ENCODE peak calls at places on chromosome 4, in six cellular contexts. One of them, this sample, is unnamed.

GRCh38 chr4:20251061-20251795 is 477 bp upstream of the SLIT2 start:
- DNase-seq in AG09309: no peak
- DNase-seq in CD4-positive, alpha-beta T cell: no peak
- DNase-seq in astrocyte of the spinal cord: peak
- DNase-seq in lower lobe of right lung: no peak
- DNase-seq in upper lobe of left lung: no peak
- DNase-seq in this sample: no peak

GRCh38 chr4:3784469-3785291 is 18.5 kb downstream of the ADRA2C start:
- DNase-seq in CD4-positive, alpha-beta T cell: no peak
- DNase-seq in AG09309: no peak
- DNase-seq in lower lobe of right lung: no peak
- DNase-seq in upper lobe of left lung: no peak
- DNase-seq in astrocyte of the spinal cord: no peak
- DNase-seq in this sample: no peak

GRCh38 chr4:68002906-68003305 is 39.6 kb upstream of the TMPRSS11A start:
- DNase-seq in upper lobe of left lung: no peak
- DNase-seq in lower lobe of right lung: no peak
- DNase-seq in CD4-positive, alpha-beta T cell: no peak
- DNase-seq in AG09309: no peak
- DNase-seq in astrocyte of the spinal cord: no peak
- DNase-seq in this sample: no peak

GRCh38 chr4:3792813-3793212 is 26.6 kb downstream of the ADRA2C start:
- DNase-seq in upper lobe of left lung: no peak
- DNase-seq in AG09309: no peak
- DNase-seq in astrocyte of the spinal cord: no peak
- DNase-seq in lower lobe of right lung: peak
- DNase-seq in CD4-positive, alpha-beta T cell: no peak
- DNase-seq in this sample: no peak

GRCh38 chr4:174631901-174632758 is 109.8 kb upstream of the HPGD start:
- DNase-seq in CD4-positive, alpha-beta T cell: no peak
- DNase-seq in astrocyte of the spinal cord: peak
- DNase-seq in upper lobe of left lung: no peak
- DNase-seq in lower lobe of right lung: no peak
- DNase-seq in AG09309: peak
- DNase-seq in this sample: no peak

GRCh38 chr4:73853718-73854473 is 800 bp downstream of the PF4V1 start:
- DNase-seq in upper lobe of left lung: no peak
- DNase-seq in lower lobe of right lung: no peak
- DNase-seq in AG09309: no peak
- DNase-seq in CD4-positive, alpha-beta T cell: no peak
- DNase-seq in astrocyte of the spinal cord: no peak
- DNase-seq in this sample: no peak

GRCh38 chr4:89411539-89411938 is 103.9 kb upstream of the GPRIN3 start:
- DNase-seq in lower lobe of right lung: no peak
- DNase-seq in CD4-positive, alpha-beta T cell: no peak
- DNase-seq in astrocyte of the spinal cord: no peak
- DNase-seq in AG09309: peak
- DNase-seq in upper lobe of left lung: no peak
- DNase-seq in this sample: no peak

GRCh38 chr4:180134116-180134866 is 2108.9 kb upstream of the TENM3 start:
- DNase-seq in lower lobe of right lung: no peak
- DNase-seq in upper lobe of left lung: no peak
- DNase-seq in AG09309: no peak
- DNase-seq in astrocyte of the spinal cord: peak
- DNase-seq in CD4-positive, alpha-beta T cell: no peak
- DNase-seq in this sample: peak

GRCh38 chr4:20428410-20429160 is 176.9 kb downstream of the SLIT2 start:
- DNase-seq in upper lobe of left lung: no peak
- DNase-seq in CD4-positive, alpha-beta T cell: no peak
- DNase-seq in AG09309: no peak
- DNase-seq in lower lobe of right lung: no peak
- DNase-seq in astrocyte of the spinal cord: peak
- DNase-seq in this sample: no peak

DNA sequence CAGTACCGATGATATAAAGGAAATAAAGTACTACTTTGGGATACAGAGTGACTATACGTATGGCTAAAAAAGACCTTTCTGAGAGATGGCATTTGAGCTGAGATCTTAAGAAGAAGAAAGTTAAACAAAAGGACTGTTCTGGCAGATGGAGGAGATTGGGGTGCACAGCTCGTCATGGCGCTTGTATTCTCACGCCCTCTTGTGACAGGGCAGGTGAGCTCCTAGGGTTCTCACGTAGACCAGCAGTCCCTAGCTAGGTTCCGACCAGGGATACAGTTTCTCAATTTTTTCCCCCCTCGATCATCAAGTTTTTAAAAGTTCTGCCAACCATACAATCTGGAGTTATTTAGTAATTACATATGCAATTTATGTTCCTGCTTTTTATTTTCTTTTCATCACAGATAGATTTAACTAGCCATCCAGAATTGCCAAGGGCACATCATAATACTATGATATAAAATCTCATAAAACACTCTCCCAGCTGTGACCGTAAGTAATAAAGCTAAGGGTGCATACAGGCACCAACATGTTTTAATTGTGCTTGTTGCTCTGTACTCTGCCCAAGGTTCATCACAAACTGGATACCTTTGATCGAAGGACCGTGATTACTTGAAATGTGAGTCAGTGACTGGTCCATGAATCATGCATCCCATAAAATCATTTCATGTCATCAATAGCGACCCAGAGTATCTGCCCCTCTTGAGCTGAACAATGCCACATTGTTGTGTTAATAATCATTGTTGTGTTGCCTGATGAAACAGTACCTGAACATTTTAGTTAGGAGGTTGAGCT is 69.4 kb upstream of the ZNF518B start:
- DNase-seq in lower lobe of right lung: no peak
- DNase-seq in AG09309: no peak
- DNase-seq in CD4-positive, alpha-beta T cell: no peak
- DNase-seq in astrocyte of the spinal cord: no peak
- DNase-seq in upper lobe of left lung: no peak
- DNase-seq in this sample: no peak
- TF ChIP-seq CTCF in lower lobe of right lung: no peak
- TF ChIP-seq CTCF in AG09309: no peak
- TF ChIP-seq CTCF in CD4-positive, alpha-beta T cell: no peak
- TF ChIP-seq CTCF in astrocyte of the spinal cord: no peak
- TF ChIP-seq CTCF in upper lobe of left lung: no peak
- TF ChIP-seq CTCF in this sample: no peak

DNA sequence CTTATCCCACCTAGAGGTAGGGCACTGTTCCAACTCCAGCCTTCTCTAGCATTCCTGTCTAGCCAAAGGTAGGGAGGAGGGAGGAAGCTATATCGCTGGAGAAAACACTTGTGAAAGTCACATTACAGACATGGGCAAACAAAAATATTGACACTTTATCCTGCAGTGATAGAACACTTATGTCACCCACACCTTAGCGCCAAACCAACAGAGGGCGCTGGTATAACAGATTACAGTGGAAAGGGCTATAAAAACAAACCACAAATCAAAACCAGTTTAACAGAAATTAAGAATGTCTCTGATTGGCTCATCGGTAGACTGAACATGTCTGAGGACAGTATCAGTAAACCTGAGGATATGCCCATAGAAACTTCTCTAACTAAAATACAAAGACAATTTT is 451.3 kb downstream of the TLL1 start:
- DNase-seq in lower lobe of right lung: no peak
- DNase-seq in astrocyte of the spinal cord: peak
- DNase-seq in upper lobe of left lung: no peak
- DNase-seq in CD4-positive, alpha-beta T cell: no peak
- DNase-seq in AG09309: no peak
- DNase-seq in this sample: no peak
- TF ChIP-seq CTCF in lower lobe of right lung: no peak
- TF ChIP-seq CTCF in astrocyte of the spinal cord: peak
- TF ChIP-seq CTCF in upper lobe of left lung: no peak
- TF ChIP-seq CTCF in CD4-positive, alpha-beta T cell: no peak
- TF ChIP-seq CTCF in AG09309: no peak
- TF ChIP-seq CTCF in this sample: no peak

DNA sequence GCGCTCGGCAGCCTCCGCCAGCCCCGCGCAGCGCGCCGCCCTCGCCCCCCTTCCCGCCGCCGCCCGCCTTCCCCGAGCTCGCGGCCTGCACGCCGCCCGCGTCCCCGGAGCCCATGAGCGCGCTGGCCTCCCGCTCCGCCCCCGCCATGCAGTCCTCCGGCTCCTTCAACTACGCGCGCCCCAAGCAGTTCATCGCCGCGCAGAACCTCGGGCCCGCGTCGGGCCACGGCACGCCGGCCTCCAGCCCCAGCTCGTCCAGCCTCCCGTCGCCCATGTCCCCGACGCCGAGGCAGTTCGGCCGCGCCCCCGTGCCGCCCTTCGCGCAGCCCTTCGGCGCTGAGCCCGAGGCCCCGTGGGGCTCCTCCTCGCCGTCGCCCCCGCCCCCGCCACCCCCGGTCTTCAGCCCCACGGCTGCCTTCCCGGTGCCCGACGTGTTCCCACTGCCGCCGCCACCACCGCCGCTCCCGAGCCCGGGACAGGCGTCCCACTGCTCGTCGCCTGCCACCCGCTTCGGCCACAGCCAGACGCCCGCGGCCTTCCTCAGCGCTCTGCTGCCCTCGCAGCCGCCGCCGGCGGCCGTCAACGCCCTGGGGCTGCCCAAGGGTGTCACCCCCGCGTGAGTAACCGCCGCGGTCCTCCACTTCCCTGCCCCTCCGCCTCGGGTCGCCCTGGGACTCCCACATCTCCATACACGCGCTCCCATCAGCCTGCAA is 132.1 kb downstream of the CBR4 start:
- DNase-seq in upper lobe of left lung: peak
- DNase-seq in lower lobe of right lung: peak
- DNase-seq in AG09309: no peak
- DNase-seq in CD4-positive, alpha-beta T cell: no peak
- DNase-seq in astrocyte of the spinal cord: no peak
- DNase-seq in this sample: peak
- TF ChIP-seq CTCF in upper lobe of left lung: no peak
- TF ChIP-seq CTCF in lower lobe of right lung: peak
- TF ChIP-seq CTCF in AG09309: no peak
- TF ChIP-seq CTCF in CD4-positive, alpha-beta T cell: no peak
- TF ChIP-seq CTCF in astrocyte of the spinal cord: no peak
- TF ChIP-seq CTCF in this sample: no peak

DNA sequence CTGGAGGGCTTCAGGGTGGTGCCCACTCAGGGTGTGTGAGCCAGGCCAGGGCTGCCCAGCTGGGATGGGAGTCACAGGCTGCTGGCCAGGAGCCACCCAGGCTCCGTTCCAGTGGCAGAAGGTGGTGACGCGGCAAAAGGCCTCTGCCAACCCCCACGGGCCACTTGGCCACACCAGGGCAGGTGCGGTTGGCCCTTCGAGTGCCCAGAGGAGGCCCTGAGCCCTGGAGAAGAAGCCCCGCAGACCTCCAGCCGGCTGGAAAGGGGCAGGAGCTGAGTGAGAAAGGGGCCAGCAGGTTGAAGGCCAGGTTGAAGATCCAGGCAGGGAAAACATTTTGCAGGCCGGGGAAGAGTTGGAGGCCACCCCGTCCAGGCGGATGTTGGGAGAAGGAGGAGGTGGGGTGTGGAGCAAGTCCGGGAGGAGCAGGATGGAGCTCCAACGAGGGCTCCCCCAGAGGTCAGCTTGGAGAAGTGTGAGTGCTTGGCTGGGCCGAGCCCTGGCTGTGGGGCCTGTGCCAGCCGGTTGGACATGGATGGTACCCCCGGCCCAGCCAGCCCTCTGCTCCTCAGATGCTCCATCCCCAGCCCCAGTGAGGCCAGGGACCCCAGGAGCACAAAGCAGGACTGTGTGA is 2.8 kb upstream of the CPLX1 start:
- DNase-seq in upper lobe of left lung: peak
- DNase-seq in AG09309: no peak
- DNase-seq in lower lobe of right lung: peak
- DNase-seq in CD4-positive, alpha-beta T cell: no peak
- DNase-seq in astrocyte of the spinal cord: no peak
- DNase-seq in this sample: no peak
- TF ChIP-seq CTCF in upper lobe of left lung: no peak
- TF ChIP-seq CTCF in AG09309: peak
- TF ChIP-seq CTCF in lower lobe of right lung: no peak
- TF ChIP-seq CTCF in CD4-positive, alpha-beta T cell: no peak
- TF ChIP-seq CTCF in astrocyte of the spinal cord: no peak
- TF ChIP-seq CTCF in this sample: no peak

GRCh38 chr4:126592088-126592487 is 1040.7 kb upstream of the INTU start:
- DNase-seq in astrocyte of the spinal cord: peak
- DNase-seq in CD4-positive, alpha-beta T cell: no peak
- DNase-seq in AG09309: no peak
- DNase-seq in upper lobe of left lung: no peak
- DNase-seq in lower lobe of right lung: no peak
- DNase-seq in this sample: no peak
- TF ChIP-seq CTCF in astrocyte of the spinal cord: peak
- TF ChIP-seq CTCF in CD4-positive, alpha-beta T cell: no peak
- TF ChIP-seq CTCF in AG09309: peak
- TF ChIP-seq CTCF in upper lobe of left lung: no peak
- TF ChIP-seq CTCF in lower lobe of right lung: peak
- TF ChIP-seq CTCF in this sample: peak

DNA sequence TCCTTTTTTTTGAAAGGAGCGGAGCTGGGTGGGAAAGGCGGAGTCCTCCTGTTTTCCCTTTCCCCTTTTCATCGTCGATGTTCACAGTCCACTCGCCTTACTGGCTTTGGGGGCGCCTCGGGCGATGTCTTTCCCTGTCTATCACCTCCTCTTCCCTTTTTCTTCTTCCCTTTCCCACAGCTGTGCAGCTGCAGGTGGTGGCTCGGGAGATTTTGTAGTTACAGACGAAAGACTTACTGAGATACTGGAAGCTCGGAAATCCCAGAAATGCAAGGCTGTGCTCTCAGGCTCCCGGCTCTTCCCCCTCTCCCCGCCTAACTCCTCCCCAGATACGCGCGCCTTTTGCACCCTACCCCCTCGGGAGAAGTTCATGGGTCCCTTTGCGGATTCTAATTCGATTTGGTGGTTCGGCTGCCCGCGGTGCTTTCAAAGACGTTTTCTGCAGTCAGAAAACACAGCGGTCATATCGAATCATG is 1.3 kb downstream of the SEPTIN11 start:
- DNase-seq in lower lobe of right lung: peak
- DNase-seq in astrocyte of the spinal cord: peak
- DNase-seq in CD4-positive, alpha-beta T cell: no peak
- DNase-seq in upper lobe of left lung: no peak
- DNase-seq in AG09309: no peak
- DNase-seq in this sample: peak
- TF ChIP-seq CTCF in lower lobe of right lung: no peak
- TF ChIP-seq CTCF in astrocyte of the spinal cord: no peak
- TF ChIP-seq CTCF in CD4-positive, alpha-beta T cell: no peak
- TF ChIP-seq CTCF in upper lobe of left lung: no peak
- TF ChIP-seq CTCF in AG09309: no peak
- TF ChIP-seq CTCF in this sample: no peak

This sample was measured in mesothelial cell of epicardium.